ENCODE peak calls at places on chromosomes 3 and 15, in four cellular contexts. V, K, J and A are unnamed samples.

GRCh38 chr15:31402511-31403056 is 75.9 kb downstream of the KLF13 start:
- DNase-seq in V (no peak), K (no peak), J (no peak), A (no peak)

GRCh38 chr3:45462522-45463262 is 74.3 kb downstream of the LARS2 start:
- DNase-seq in J (no peak), K (peak; percentile 15), V (no peak), A (peak; percentile 6)

GRCh38 chr3:76367281-76367680 is 581.9 kb upstream of the ZNF717 start:
- DNase-seq in K (no peak), V (no peak), J (no peak), A (no peak)

GRCh38 chr3:41216993-41217392 is 17.7 kb downstream of the CTNNB1 start:
- DNase-seq in V (no peak), K (no peak), J (no peak), A (no peak)

GRCh38 chr3:6204891-6205290 is 656.0 kb upstream of the GRM7 start:
- DNase-seq in V (no peak), J (no peak), K (peak; percentile 5), A (no peak)

GRCh38 chr3:106820726-106821362 is 556.4 kb upstream of the CCDC54 start:
- DNase-seq in V (no peak), K (no peak), J (no peak), A (no peak)

GRCh38 chr15:26166429-26166828 is 303.3 kb upstream of the ATP10A start:
- DNase-seq in K (no peak), V (no peak), J (no peak), A (peak; percentile 11)

GRCh38 chr15:44676676-44677075 is 13.2 kb upstream of the SPG11 start:
- DNase-seq in J (no peak), K (no peak), V (no peak), A (no peak)

GRCh38 chr3:41075958-41076357 is 123.3 kb upstream of the CTNNB1 start:
- DNase-seq in K (no peak), J (peak; percentile 40), V (no peak), A (no peak)

GRCh38 chr15:35130245-35130644 is 45.1 kb upstream of the NANOGP8 start:
- DNase-seq in J (no peak), K (no peak), V (no peak), A (no peak)

GRCh38 chr3:46979958-46980497 is 562 bp downstream of the NBEAL2 start:
- DNase-seq in K (no peak), V (no peak), J (no peak), A (no peak)

GRCh38 chr3:35908366-35909232 is 269.3 kb downstream of the ARPP21 start:
- DNase-seq in V (peak; percentile 9), J (peak; percentile 23), K (peak; percentile 1), A (peak; percentile 12)

GRCh38 chr3:145639207-145639606 is 521.8 kb downstream of the PLOD2 start:
- DNase-seq in K (no peak), V (no peak), J (no peak), A (no peak)

GRCh38 chr3:99686955-99687612 is 48.7 kb downstream of the COL8A1 start:
- DNase-seq in J (peak; percentile 30), K (peak; percentile 6), V (no peak), A (peak; percentile 36)

GRCh38 chr15:54582863-54583643 is 604.8 kb downstream of the UNC13C start:
- DNase-seq in V (peak; percentile 74), J (no peak), K (no peak), A (no peak)

GRCh38 chr3:148815736-148816135 is 11.9 kb upstream of the CPB1 start:
- DNase-seq in J (no peak), V (no peak), K (no peak), A (no peak)

GRCh38 chr3:46706771-46707582 is 5.8 kb downstream of the TMIE start:
- DNase-seq in K (no peak), J (no peak), V (no peak), A (no peak)

GRCh38 chr3:128040041-128040440 is 12.2 kb upstream of the SEC61A1 start:
- DNase-seq in V (no peak), K (no peak), J (no peak), A (no peak)

GRCh38 chr15:65249641-65250040 is 37.0 kb downstream of the PARP16 start:
- DNase-seq in K (peak; percentile 37), V (peak; percentile 38), J (no peak), A (no peak)

GRCh38 chr15:51269496-51269895 is 68.9 kb downstream of the CYP19A1 start:
- DNase-seq in J (no peak), V (no peak), K (no peak), A (no peak)

GRCh38 chr3:148075829-148076716 is 621.6 kb upstream of the AGTR1 start:
- DNase-seq in J (no peak), V (no peak), K (no peak), A (no peak)

GRCh38 chr3:150875548-150875947 is 29.7 kb downstream of the MINDY4B start:
- DNase-seq in V (no peak), J (no peak), K (peak; percentile 17), A (peak; percentile 8)

GRCh38 chr3:23685484-23686258 is 120.1 kb upstream of the UBE2E1 start:
- DNase-seq in V (no peak), J (peak; percentile 38), K (no peak), A (no peak)

GRCh38 chr3:134087046-134087974 is 57.6 kb upstream of the SLCO2A1 start:
- DNase-seq in K (no peak), J (no peak), V (no peak), A (no peak)

GRCh38 chr15:57273366-57273765 is 102.9 kb upstream of the CGNL1 start:
- DNase-seq in K (no peak), J (no peak), V (no peak), A (no peak)

GRCh38 chr3:120763601-120764000 is 21.1 kb downstream of the GTF2E1 start:
- DNase-seq in K (no peak), V (no peak), J (no peak), A (no peak)

GRCh38 chr15:92832992-92833438 is 67.1 kb upstream of the CHD2 start:
- DNase-seq in K (no peak), J (no peak), V (no peak), A (peak; percentile 39)

DNA sequence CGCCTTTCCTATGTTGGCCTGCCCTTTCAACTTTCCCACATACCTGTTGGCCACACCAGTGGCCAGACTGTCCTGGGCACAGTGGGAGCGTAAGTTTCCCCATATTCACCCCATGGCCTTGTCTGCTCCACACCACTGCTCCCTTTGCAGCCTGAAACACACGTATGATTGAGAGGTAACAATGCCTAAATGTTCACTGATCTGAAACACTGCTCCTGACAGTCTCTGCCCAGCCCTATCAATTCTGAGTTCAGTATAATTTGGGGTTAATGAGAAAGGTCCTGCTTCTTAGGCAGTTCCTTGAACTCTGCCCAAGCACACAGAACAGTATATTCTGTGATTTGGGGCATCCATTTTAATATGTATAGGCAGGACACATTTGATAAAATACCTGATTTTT is 52.2 kb downstream of the ANXA2 start:
- DNase-seq in J (no peak), K (no peak), V (no peak), A (no peak)
- TF ChIP-seq SPI1 in J (no peak), K (no peak), V (no peak), A (no peak)

GRCh38 chr15:81493246-81493645 is 119.2 kb upstream of the TMC3 start:
- DNase-seq in V (no peak), J (no peak), K (no peak), A (no peak)
- TF ChIP-seq SPI1 in V (no peak), J (no peak), K (no peak), A (no peak)

GRCh38 chr3:177676947-177677587 is 479.8 kb upstream of the TBL1XR1 start:
- DNase-seq in J (no peak), K (no peak), V (no peak), A (no peak)
- TF ChIP-seq SPI1 in J (no peak), K (no peak), V (no peak), A (no peak)

DNA sequence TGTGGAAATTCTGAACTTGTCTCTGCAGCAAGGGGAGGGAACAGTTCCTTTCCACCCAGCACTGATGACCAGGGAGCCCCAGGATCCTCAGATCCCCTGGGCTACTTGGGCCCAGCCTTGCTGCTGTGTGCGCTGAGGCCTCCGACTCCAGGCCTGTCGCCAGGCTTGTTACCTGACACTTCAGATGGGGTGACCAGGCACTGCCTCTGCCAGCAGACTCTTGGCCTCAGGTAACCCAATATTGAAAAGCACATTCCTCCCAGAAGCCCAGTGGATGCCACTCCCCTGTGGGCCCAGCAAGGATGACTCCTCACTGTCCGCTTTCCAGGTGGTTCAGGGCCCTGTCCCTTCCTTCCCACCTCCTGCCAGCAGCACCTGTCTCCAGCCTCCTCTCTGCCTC is 3.5 kb upstream of the PLA2G4E start:
- DNase-seq in K (no peak), V (no peak), J (no peak), A (no peak)
- TF ChIP-seq SPI1 in K (no peak), V (no peak), J (no peak), A (no peak)

GRCh38 chr3:48599077-48599501 is 4.0 kb upstream of the COL7A1 start:
- DNase-seq in K (no peak), V (no peak), J (no peak), A (no peak)
- TF ChIP-seq SPI1 in K (no peak), V (no peak), J (no peak), A (no peak)